ENCODE peak calls at places on chromosome 5, in six cellular contexts. N, Y, K, B, H and I are unnamed samples. For H3K9me3 and H3K4me1, the result is how much of the 10 kb centered on the place peaks cover.

GRCh38 chr5:35089688-35090314 is 42.1 kb upstream of the AGXT2 start:
- DNase-seq in N (peak), Y (peak), K (peak), B (peak), H (peak), I (peak)

GRCh38 chr5:83513491-83513890 is 41.9 kb downstream of the VCAN start:
- DNase-seq in N (no peak), Y (no peak), K (no peak), B (no peak), H (no peak), I (no peak)

GRCh38 chr5:7991125-7991821 is 122.3 kb downstream of the MTRR start:
- DNase-seq in N (no peak), Y (peak), K (no peak), B (peak), H (peak), I (no peak)

GRCh38 chr5:93800988-93801811 is 59.8 kb upstream of the POU5F2 start:
- DNase-seq in N (peak), Y (no peak), K (peak), B (no peak), H (peak), I (peak)

GRCh38 chr5:14238272-14238671 is 95.1 kb downstream of the TRIO start:
- DNase-seq in N (no peak), Y (no peak), K (no peak), B (no peak), H (no peak), I (no peak)

GRCh38 chr5:95966005-95966404 is 4.4 kb upstream of the ELL2 start:
- DNase-seq in N (no peak), Y (no peak), K (no peak), B (no peak), H (no peak), I (no peak)

GRCh38 chr5:78549043-78549442 is 99.5 kb downstream of the LHFPL2 start:
- DNase-seq in N (no peak), Y (peak), K (no peak), B (no peak), H (no peak), I (no peak)

GRCh38 chr5:9477537-9477936 is 68.3 kb downstream of the SEMA5A start:
- DNase-seq in N (no peak), Y (no peak), K (no peak), B (no peak), H (no peak), I (no peak)

GRCh38 chr5:136053336-136054121 is 24.7 kb downstream of the TGFBI start:
- DNase-seq in N (peak), Y (no peak), K (peak), B (peak), H (no peak), I (peak)

GRCh38 chr5:150175536-150175935 is 9.0 kb downstream of the CDX1 start:
- DNase-seq in N (no peak), Y (peak), K (peak), B (peak), H (no peak), I (peak)

GRCh38 chr5:134125195-134126015 is 10.9 kb downstream of the TCF7 start:
- DNase-seq in N (peak), Y (no peak), K (peak), B (no peak), H (no peak), I (peak)

GRCh38 chr5:68433921-68434879 is 218.6 kb downstream of the PIK3R1 start:
- DNase-seq in N (peak), Y (peak), K (peak), B (peak), H (peak), I (peak)

GRCh38 chr5:21142791-21143190 is 1154.8 kb upstream of the CDH18 start:
- DNase-seq in N (no peak), Y (no peak), K (no peak), B (no peak), H (no peak), I (no peak)

GRCh38 chr5:151617841-151618710 is 26.9 kb upstream of the FAT2 start:
- DNase-seq in N (peak), Y (no peak), K (no peak), B (no peak), H (no peak), I (no peak)

GRCh38 chr5:177232358-177232757 is 71.2 kb downstream of the RAB24 start:
- DNase-seq in N (no peak), Y (no peak), K (no peak), B (no peak), H (no peak), I (no peak)

GRCh38 chr5:93192107-93192506 is 388.9 kb downstream of the NR2F1-AS1 start:
- DNase-seq in N (peak), Y (no peak), K (peak), B (no peak), H (no peak), I (peak)

GRCh38 chr5:169701910-169702451 is 64.9 kb downstream of the DOCK2 start:
- DNase-seq in N (peak), Y (no peak), K (peak), B (peak), H (peak), I (peak)

GRCh38 chr5:135149229-135149955 is 115.4 kb upstream of the PITX1 start:
- DNase-seq in N (no peak), Y (no peak), K (no peak), B (no peak), H (no peak), I (no peak)

GRCh38 chr5:79692586-79692985 is 3.0 kb downstream of the CMYA5 start:
- DNase-seq in N (no peak), Y (no peak), K (no peak), B (no peak), H (no peak), I (no peak)

GRCh38 chr5:72141440-72142271 is 34.4 kb downstream of the MAP1B start:
- DNase-seq in N (peak), Y (no peak), K (peak), B (no peak), H (no peak), I (no peak)

GRCh38 chr5:95895771-95896170 is 65.9 kb downstream of the ELL2 start:
- DNase-seq in N (no peak), Y (peak), K (no peak), B (no peak), H (no peak), I (no peak)

DNA sequence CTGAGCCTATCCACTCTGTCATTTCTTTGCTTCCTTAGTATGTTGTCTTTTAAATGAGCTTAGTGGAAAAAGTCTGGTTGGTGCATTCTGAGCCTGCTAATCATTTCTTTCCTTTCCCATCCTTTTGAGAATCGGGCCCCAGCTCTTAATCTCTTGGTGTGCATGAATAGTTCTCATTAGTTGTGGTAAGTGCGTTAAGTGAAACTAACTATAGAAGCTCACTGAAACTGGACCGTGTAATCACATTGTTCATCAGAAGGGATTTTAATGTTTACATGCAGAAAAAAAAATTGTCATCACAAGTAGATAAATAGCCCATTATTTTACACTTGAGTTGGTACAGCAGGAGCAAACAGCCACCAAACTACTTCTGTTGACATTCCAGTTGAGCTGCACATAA is 596.9 kb upstream of the WWC1 start:
- DNase-seq in N (no peak), Y (no peak), K (no peak), B (no peak), H (no peak), I (no peak)
- H3K9me3 ChIP-seq in N (under half), Y (under half), K (under half), B (under half), H (under half), I (under half)

DNA sequence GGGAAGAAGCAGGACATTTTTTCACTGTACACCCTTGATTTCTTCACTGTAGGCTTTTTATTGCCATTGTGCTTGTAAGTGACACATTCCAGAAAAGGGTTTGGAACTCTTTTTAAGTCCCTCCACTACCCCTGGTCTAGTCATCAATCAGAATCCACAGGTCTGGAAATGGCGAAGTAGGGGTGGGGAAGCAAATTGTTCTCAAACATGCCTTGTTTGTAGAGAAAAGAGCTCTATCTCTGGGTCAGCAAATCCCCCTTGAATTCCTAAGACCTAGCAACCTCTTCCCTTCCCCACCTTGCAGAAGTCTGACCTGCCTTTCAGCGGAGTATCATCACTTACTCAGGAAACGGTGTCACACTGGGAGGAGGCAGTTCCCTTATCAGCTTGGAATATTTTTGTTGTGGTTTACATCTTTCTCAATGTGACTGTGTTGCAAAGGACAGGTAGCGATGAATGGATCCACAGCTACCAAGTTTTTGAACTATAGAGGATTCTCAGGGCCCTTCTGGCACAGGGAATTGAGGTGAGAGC is 3.2 kb downstream of the SH3RF2 start:
- DNase-seq in N (no peak), Y (no peak), K (no peak), B (peak), H (no peak), I (no peak)
- H3K4me1 ChIP-seq in N (half or more), Y (under half), K (under half), B (under half), H (under half), I (under half)

GRCh38 chr5:56278267-56278826 is 45.2 kb upstream of the ANKRD55 start:
- DNase-seq in N (no peak), Y (no peak), K (peak), B (no peak), H (no peak), I (peak)

GRCh38 chr5:56279979-56280378 is 46.8 kb upstream of the ANKRD55 start:
- DNase-seq in N (no peak), Y (peak), K (peak), B (no peak), H (no peak), I (no peak)

GRCh38 chr5:56281489-56282163 is 48.5 kb upstream of the ANKRD55 start:
- DNase-seq in N (no peak), Y (no peak), K (no peak), B (no peak), H (no peak), I (no peak)

GRCh38 chr5:56277573-56277972 is 44.4 kb upstream of the ANKRD55 start:
- DNase-seq in N (no peak), Y (no peak), K (no peak), B (no peak), H (no peak), I (no peak)

DNA sequence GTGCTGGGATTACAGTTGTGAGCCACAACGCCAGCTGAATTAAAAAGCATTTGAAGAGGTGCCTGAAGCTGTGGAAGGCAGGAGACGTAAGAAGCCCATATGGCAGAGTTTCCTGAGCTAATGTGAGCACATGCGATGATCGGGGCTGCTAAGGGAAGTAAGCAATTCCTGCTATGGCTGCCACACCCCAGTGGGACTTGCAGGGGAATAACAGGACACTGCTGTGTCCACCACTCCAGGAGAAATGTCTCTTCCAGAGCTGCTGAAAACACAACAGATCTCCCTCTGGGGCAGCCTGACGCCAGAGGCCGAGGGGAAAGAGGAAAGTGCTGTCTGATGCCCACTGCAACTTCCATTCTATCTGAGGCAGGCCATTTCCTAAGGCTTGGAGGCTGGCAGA is 46.2 kb upstream of the ANKRD55 start:
- DNase-seq in N (no peak), Y (no peak), K (no peak), B (no peak), H (no peak), I (peak)
- H3K9me3 ChIP-seq in N (under half), Y (under half), K (under half), B (under half), H (under half), I (under half)

GRCh38 chr5:173926359-173926758 is 38.2 kb downstream of the CPEB4 start:
- DNase-seq in N (no peak), Y (no peak), K (peak), B (no peak), H (no peak), I (peak)
- H3K4me1 ChIP-seq in N (under half), Y (under half), K (under half), B (under half), H (under half), I (under half)